ENCODE peak calls at places on chromosomes 2 and 18, in six cellular contexts. One of them, this sample, is unnamed.
A peak's percentile ranks its signal among the peaks of the same experiment; 100 is the strongest.

GRCh38 chr2:240983361-240983995 is 14.9 kb upstream of the SNED1 start:
- DNase-seq in transverse colon: peak; percentile 44
- DNase-seq in prostate gland: peak; percentile 53
- DNase-seq in right lobe of liver: peak; percentile 56
- DNase-seq in sigmoid colon: peak; percentile 59
- DNase-seq in body of pancreas: peak; percentile 38
- DNase-seq in this sample: no peak

GRCh38 chr2:84840306-84840705 is 40.6 kb downstream of the TRABD2A start:
- DNase-seq in transverse colon: no peak
- DNase-seq in prostate gland: no peak
- DNase-seq in right lobe of liver: no peak
- DNase-seq in sigmoid colon: no peak
- DNase-seq in body of pancreas: no peak
- DNase-seq in this sample: no peak

GRCh38 chr2:237435844-237436590 is 22.1 kb upstream of the COL6A3 start:
- DNase-seq in transverse colon: no peak
- DNase-seq in prostate gland: no peak
- DNase-seq in right lobe of liver: no peak
- DNase-seq in sigmoid colon: no peak
- DNase-seq in body of pancreas: peak; percentile 53
- DNase-seq in this sample: no peak

GRCh38 chr2:172464340-172465129 is 37.1 kb downstream of the ITGA6 start:
- DNase-seq in transverse colon: no peak
- DNase-seq in prostate gland: no peak
- DNase-seq in right lobe of liver: no peak
- DNase-seq in sigmoid colon: no peak
- DNase-seq in body of pancreas: peak; percentile 75
- DNase-seq in this sample: no peak

GRCh38 chr2:72334806-72335205 is 187.1 kb upstream of the CYP26B1 start:
- DNase-seq in transverse colon: no peak
- DNase-seq in prostate gland: no peak
- DNase-seq in right lobe of liver: no peak
- DNase-seq in sigmoid colon: no peak
- DNase-seq in body of pancreas: no peak
- DNase-seq in this sample: no peak

GRCh38 chr2:190838492-190838910 is 42.1 kb upstream of the GLS start:
- DNase-seq in transverse colon: no peak
- DNase-seq in prostate gland: no peak
- DNase-seq in right lobe of liver: no peak
- DNase-seq in sigmoid colon: no peak
- DNase-seq in body of pancreas: no peak
- DNase-seq in this sample: peak; percentile 12

GRCh38 chr18:67730884-67731283 is 214.4 kb upstream of the DSEL start:
- DNase-seq in transverse colon: no peak
- DNase-seq in prostate gland: no peak
- DNase-seq in right lobe of liver: no peak
- DNase-seq in sigmoid colon: no peak
- DNase-seq in body of pancreas: no peak
- DNase-seq in this sample: no peak

GRCh38 chr18:23738575-23738974 is 49.3 kb downstream of the LAMA3 start:
- DNase-seq in transverse colon: no peak
- DNase-seq in prostate gland: no peak
- DNase-seq in right lobe of liver: no peak
- DNase-seq in sigmoid colon: no peak
- DNase-seq in body of pancreas: no peak
- DNase-seq in this sample: no peak

GRCh38 chr2:240235811-240236210 is 95.4 kb upstream of the OTOS start:
- DNase-seq in transverse colon: no peak
- DNase-seq in prostate gland: no peak
- DNase-seq in right lobe of liver: no peak
- DNase-seq in sigmoid colon: peak; percentile 53
- DNase-seq in body of pancreas: no peak
- DNase-seq in this sample: peak; percentile 29

GRCh38 chr2:232931636-232932035 is 61.6 kb downstream of the SNORC start:
- DNase-seq in transverse colon: no peak
- DNase-seq in prostate gland: no peak
- DNase-seq in right lobe of liver: no peak
- DNase-seq in sigmoid colon: no peak
- DNase-seq in body of pancreas: no peak
- DNase-seq in this sample: no peak

GRCh38 chr2:177717831-177718618 is 325.5 kb downstream of the AGPS start:
- DNase-seq in transverse colon: no peak
- DNase-seq in prostate gland: no peak
- DNase-seq in right lobe of liver: no peak
- DNase-seq in sigmoid colon: no peak
- DNase-seq in body of pancreas: no peak
- DNase-seq in this sample: no peak

GRCh38 chr2:174025271-174026121 is 60.3 kb upstream of the SP3 start:
- DNase-seq in transverse colon: peak; percentile 65
- DNase-seq in prostate gland: peak; percentile 32
- DNase-seq in right lobe of liver: no peak
- DNase-seq in sigmoid colon: peak; percentile 96
- DNase-seq in body of pancreas: peak; percentile 80
- DNase-seq in this sample: peak; percentile 40

GRCh38 chr18:8029731-8030130 is 462.6 kb downstream of the PTPRM start:
- DNase-seq in transverse colon: no peak
- DNase-seq in prostate gland: no peak
- DNase-seq in right lobe of liver: no peak
- DNase-seq in sigmoid colon: no peak
- DNase-seq in body of pancreas: no peak
- DNase-seq in this sample: no peak

GRCh38 chr2:45184606-45185005 is 175.4 kb upstream of the SIX2 start:
- DNase-seq in transverse colon: no peak
- DNase-seq in prostate gland: no peak
- DNase-seq in right lobe of liver: no peak
- DNase-seq in sigmoid colon: no peak
- DNase-seq in body of pancreas: no peak
- DNase-seq in this sample: no peak

GRCh38 chr2:148552675-148553331 is 91.7 kb upstream of the EPC2 start:
- DNase-seq in transverse colon: no peak
- DNase-seq in prostate gland: no peak
- DNase-seq in right lobe of liver: no peak
- DNase-seq in sigmoid colon: no peak
- DNase-seq in body of pancreas: no peak
- DNase-seq in this sample: no peak

GRCh38 chr2:111896007-111896406 is 2.4 kb upstream of the MERTK start:
- DNase-seq in transverse colon: peak; percentile 30
- DNase-seq in prostate gland: no peak
- DNase-seq in right lobe of liver: no peak
- DNase-seq in sigmoid colon: no peak
- DNase-seq in body of pancreas: peak; percentile 46
- DNase-seq in this sample: no peak

GRCh38 chr2:31318360-31319336 is 84.7 kb downstream of the EHD3 start:
- DNase-seq in transverse colon: peak; percentile 49
- DNase-seq in prostate gland: no peak
- DNase-seq in right lobe of liver: no peak
- DNase-seq in sigmoid colon: peak; percentile 70
- DNase-seq in body of pancreas: peak; percentile 38
- DNase-seq in this sample: peak; percentile 23

GRCh38 chr2:84793641-84794040 is 87.2 kb downstream of the TRABD2A start:
- DNase-seq in transverse colon: no peak
- DNase-seq in prostate gland: no peak
- DNase-seq in right lobe of liver: no peak
- DNase-seq in sigmoid colon: no peak
- DNase-seq in body of pancreas: no peak
- DNase-seq in this sample: no peak

GRCh38 chr2:15316370-15316814 is 244.7 kb downstream of the NBAS start:
- DNase-seq in transverse colon: no peak
- DNase-seq in prostate gland: no peak
- DNase-seq in right lobe of liver: no peak
- DNase-seq in sigmoid colon: no peak
- DNase-seq in body of pancreas: no peak
- DNase-seq in this sample: no peak

GRCh38 chr2:238506669-238507068 is 79.9 kb downstream of the ASB1 start:
- DNase-seq in transverse colon: no peak
- DNase-seq in prostate gland: no peak
- DNase-seq in right lobe of liver: no peak
- DNase-seq in sigmoid colon: peak; percentile 40
- DNase-seq in body of pancreas: no peak
- DNase-seq in this sample: no peak

GRCh38 chr2:218193716-218194115 is 23.3 kb upstream of the ARPC2 start:
- DNase-seq in transverse colon: no peak
- DNase-seq in prostate gland: no peak
- DNase-seq in right lobe of liver: no peak
- DNase-seq in sigmoid colon: no peak
- DNase-seq in body of pancreas: no peak
- DNase-seq in this sample: no peak

GRCh38 chr2:36455011-36455410 is 99.4 kb downstream of the CRIM1 start:
- DNase-seq in transverse colon: no peak
- DNase-seq in prostate gland: no peak
- DNase-seq in right lobe of liver: no peak
- DNase-seq in sigmoid colon: no peak
- DNase-seq in body of pancreas: no peak
- DNase-seq in this sample: no peak

GRCh38 chr18:22951823-22952222 is 18.7 kb downstream of the RBBP8 start:
- DNase-seq in transverse colon: no peak
- DNase-seq in prostate gland: no peak
- DNase-seq in right lobe of liver: no peak
- DNase-seq in sigmoid colon: no peak
- DNase-seq in body of pancreas: no peak
- DNase-seq in this sample: no peak

GRCh38 chr18:49910986-49911385 is 97.7 kb upstream of the ACAA2 start:
- DNase-seq in transverse colon: no peak
- DNase-seq in prostate gland: peak; percentile 6
- DNase-seq in right lobe of liver: no peak
- DNase-seq in sigmoid colon: no peak
- DNase-seq in body of pancreas: no peak
- DNase-seq in this sample: no peak

DNA sequence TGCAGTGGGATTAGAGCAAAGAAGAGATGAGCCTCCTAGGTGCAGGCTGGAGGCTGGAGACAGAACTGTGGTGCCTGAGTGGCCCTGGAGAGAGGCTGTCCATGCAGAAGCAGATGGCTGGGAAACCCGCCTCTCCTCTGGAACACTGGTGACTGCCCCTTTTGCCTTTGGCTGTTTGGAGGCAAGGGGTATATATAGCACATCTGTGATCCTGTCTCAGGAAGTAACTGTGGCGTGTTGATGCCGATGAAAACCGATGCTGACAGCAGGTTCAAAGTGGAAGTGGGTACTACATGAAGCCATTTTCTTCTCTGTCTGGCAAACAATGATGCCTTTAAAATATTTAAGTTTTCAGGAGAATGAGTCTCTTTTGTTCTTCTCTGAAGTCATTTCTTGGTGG is 43.5 kb downstream of the SLC9A2 start:
- DNase-seq in transverse colon: no peak
- DNase-seq in prostate gland: no peak
- DNase-seq in right lobe of liver: no peak
- DNase-seq in sigmoid colon: no peak
- DNase-seq in body of pancreas: no peak
- DNase-seq in this sample: no peak
- H3K27ac ChIP-seq in transverse colon: peak overlapping the region; percentile 60
- H3K27ac ChIP-seq in prostate gland: no peak overlapping the region
- H3K27ac ChIP-seq in right lobe of liver: no peak overlapping the region
- H3K27ac ChIP-seq in sigmoid colon: no peak overlapping the region
- H3K27ac ChIP-seq in body of pancreas: no peak overlapping the region
- H3K27ac ChIP-seq in this sample: no peak overlapping the region

GRCh38 chr2:157444643-157445040 is 753 bp upstream of the CYTIP start:
- DNase-seq in transverse colon: no peak
- DNase-seq in prostate gland: no peak
- DNase-seq in right lobe of liver: no peak
- DNase-seq in sigmoid colon: no peak
- DNase-seq in body of pancreas: no peak
- DNase-seq in this sample: no peak
- TF ChIP-seq POLR2A in transverse colon: no peak
- TF ChIP-seq POLR2A in prostate gland: no peak
- TF ChIP-seq POLR2A in right lobe of liver: no peak
- TF ChIP-seq POLR2A in sigmoid colon: no peak
- TF ChIP-seq POLR2A in body of pancreas: no peak
- TF ChIP-seq POLR2A in this sample: no peak

GRCh38 chr2:205685314-205686230 is 3.3 kb downstream of the NRP2 start:
- DNase-seq in transverse colon: no peak
- DNase-seq in prostate gland: no peak
- DNase-seq in right lobe of liver: peak; percentile 41
- DNase-seq in sigmoid colon: peak; percentile 79
- DNase-seq in body of pancreas: peak; percentile 12
- DNase-seq in this sample: peak; percentile 64

GRCh38 chr2:205684871-205685313 is 2.6 kb downstream of the NRP2 start:
- DNase-seq in transverse colon: no peak
- DNase-seq in prostate gland: no peak
- DNase-seq in right lobe of liver: no peak
- DNase-seq in sigmoid colon: peak; percentile 83
- DNase-seq in body of pancreas: no peak
- DNase-seq in this sample: peak; percentile 60

GRCh38 chr2:205688417-205689200 is 6.3 kb downstream of the NRP2 start:
- DNase-seq in transverse colon: no peak
- DNase-seq in prostate gland: no peak
- DNase-seq in right lobe of liver: no peak
- DNase-seq in sigmoid colon: peak; percentile 75
- DNase-seq in body of pancreas: no peak
- DNase-seq in this sample: peak; percentile 56

GRCh38 chr2:205686231-205687017 is 4.1 kb downstream of the NRP2 start:
- DNase-seq in transverse colon: no peak
- DNase-seq in prostate gland: no peak
- DNase-seq in right lobe of liver: peak; percentile 46
- DNase-seq in sigmoid colon: peak; percentile 72
- DNase-seq in body of pancreas: no peak
- DNase-seq in this sample: peak; percentile 58

DNA sequence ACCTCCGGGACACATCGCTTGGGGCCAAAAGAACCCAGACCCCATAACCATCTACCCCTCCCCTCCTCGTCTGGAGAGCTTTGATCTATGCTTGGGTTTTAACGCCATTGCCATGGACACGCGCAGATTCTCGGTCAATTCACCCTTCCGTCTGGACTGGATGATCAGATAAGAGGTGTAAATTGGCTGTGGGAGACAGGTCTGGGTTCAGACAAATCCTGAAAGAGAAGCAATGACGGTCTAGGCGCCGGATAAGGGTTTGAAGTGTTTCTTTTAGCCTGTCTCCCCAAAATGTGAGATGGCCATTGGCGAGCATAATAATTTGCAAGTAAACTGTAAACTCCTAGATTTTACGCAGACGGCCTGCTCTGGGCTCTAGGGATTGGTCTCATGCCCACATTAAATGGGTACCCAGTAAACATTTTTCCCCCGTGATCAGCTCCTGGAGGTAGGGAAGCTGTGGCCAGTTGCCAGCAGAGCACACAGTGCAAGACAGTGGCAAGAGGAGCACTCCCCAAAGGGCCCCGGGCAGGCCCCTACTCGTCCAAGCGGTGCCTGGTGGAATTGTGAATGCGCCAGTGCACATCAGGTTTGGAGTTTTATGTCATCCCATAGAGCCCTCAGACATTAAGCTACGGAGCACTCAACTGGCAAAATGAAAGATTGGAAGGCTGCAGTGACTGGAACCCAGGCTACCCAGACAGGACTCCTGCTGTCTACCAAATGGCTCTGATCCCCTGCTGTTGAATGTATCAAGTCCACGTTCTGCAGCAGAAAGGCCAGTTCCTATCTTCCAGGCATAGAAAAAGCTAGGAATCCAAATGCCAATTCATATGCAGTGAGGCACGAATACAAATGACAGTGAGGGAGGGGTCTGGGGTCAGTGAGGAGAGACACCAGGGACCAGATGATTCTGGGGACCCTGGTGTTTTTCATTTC is 5.0 kb downstream of the NRP2 start:
- DNase-seq in transverse colon: no peak
- DNase-seq in prostate gland: no peak
- DNase-seq in right lobe of liver: no peak
- DNase-seq in sigmoid colon: peak; percentile 90
- DNase-seq in body of pancreas: no peak
- DNase-seq in this sample: no peak
- H3K4me1 ChIP-seq in transverse colon: peaks cover 14% of the 10 kb centered on the region
- H3K4me1 ChIP-seq in prostate gland: no peaks in the 10 kb centered on the region
- H3K4me1 ChIP-seq in right lobe of liver: peaks cover 21% of the 10 kb centered on the region
- H3K4me1 ChIP-seq in sigmoid colon: no peaks in the 10 kb centered on the region
- H3K4me1 ChIP-seq in body of pancreas: peaks cover 29% of the 10 kb centered on the region
- H3K4me1 ChIP-seq in this sample: peaks cover 61% of the 10 kb centered on the region

GRCh38 chr2:99444222-99444621 is 45.6 kb downstream of the REV1 start:
- DNase-seq in transverse colon: no peak
- DNase-seq in prostate gland: no peak
- DNase-seq in right lobe of liver: no peak
- DNase-seq in sigmoid colon: no peak
- DNase-seq in body of pancreas: no peak
- DNase-seq in this sample: no peak
- H3K27ac ChIP-seq in transverse colon: no peak overlapping the region
- H3K27ac ChIP-seq in prostate gland: no peak overlapping the region
- H3K27ac ChIP-seq in right lobe of liver: no peak overlapping the region
- H3K27ac ChIP-seq in sigmoid colon: no peak overlapping the region
- H3K27ac ChIP-seq in body of pancreas: no peak overlapping the region
- H3K27ac ChIP-seq in this sample: no peak overlapping the region

This sample was measured in adrenal gland.